ENCODE peak calls at places on chromosomes 12 and 14, in eight cellular contexts. Y is endodermal cell; A is nucleus accumbens; J is AG08396; T is AML-193; F is brain microvascular endothelial cell; H is stimulated activated CD4-positive, alpha-beta T cell treated with anti-CD3 and anti-CD28 coated beads, Interleukin-15, amount 100 ng/mL, for 48 hours; N is ACHN. Z is an unnamed sample.

GRCh38 chr14:89249296-89249565 is 167.8 kb downstream of the FOXN3 start:
- DNase-seq in Y (no peak), A (no peak), J (no peak), T (no peak), F (no peak), H (no peak), N (peak; percentile 56), Z (no peak)

GRCh38 chr12:32650508-32650907 is 28.6 kb upstream of the DNM1L start:
- DNase-seq in Y (no peak), A (no peak), J (no peak), T (no peak), F (no peak), H (no peak), N (no peak), Z (no peak)

GRCh38 chr14:34012978-34013713 is 62.3 kb upstream of the EGLN3 start:
- DNase-seq in Y (no peak), A (no peak), J (no peak), T (no peak), F (no peak), H (no peak), N (no peak), Z (no peak)

GRCh38 chr14:78982551-78982950 is 812.4 kb downstream of the NRXN3 start:
- DNase-seq in Y (no peak), A (no peak), J (no peak), T (no peak), F (no peak), H (no peak), N (no peak), Z (no peak)

GRCh38 chr12:65634626-65635331 is 189.5 kb upstream of the HMGA2 start:
- DNase-seq in Y (no peak), A (no peak), J (no peak), T (no peak), F (peak; percentile 85), H (no peak), N (peak; percentile 95), Z (peak; percentile 96)

GRCh38 chr14:39060818-39061437 is 42.1 kb downstream of the SEC23A start:
- DNase-seq in Y (no peak), A (no peak), J (no peak), T (no peak), F (no peak), H (no peak), N (no peak), Z (no peak)

GRCh38 chr14:93464271-93464670 is 33.5 kb downstream of the UNC79 start:
- DNase-seq in Y (no peak), A (no peak), J (no peak), T (no peak), F (no peak), H (no peak), N (no peak), Z (no peak)

GRCh38 chr14:104288272-104288671 is 149.9 kb downstream of the KIF26A start:
- DNase-seq in Y (peak; percentile 41), A (no peak), J (no peak), T (no peak), F (no peak), H (no peak), N (no peak), Z (no peak)

GRCh38 chr12:92546259-92546825 is 156.4 kb upstream of the PLEKHG7 start:
- DNase-seq in Y (no peak), A (no peak), J (no peak), T (no peak), F (no peak), H (no peak), N (no peak), Z (no peak)

GRCh38 chr12:87152841-87153528 is 876.2 kb downstream of the C12orf50 start:
- DNase-seq in Y (no peak), A (no peak), J (no peak), T (no peak), F (no peak), H (no peak), N (no peak), Z (no peak)

GRCh38 chr14:96863327-96863985 is 66.3 kb downstream of the VRK1 start:
- DNase-seq in Y (no peak), A (no peak), J (no peak), T (no peak), F (no peak), H (no peak), N (no peak), Z (no peak)

GRCh38 chr12:2957816-2958431 is 1.3 kb upstream of the TEAD4 start:
- DNase-seq in Y (no peak), A (no peak), J (no peak), T (no peak), F (peak; percentile 35), H (no peak), N (peak; percentile 30), Z (no peak)

GRCh38 chr12:68290126-68290525 is 36.7 kb upstream of the IL22 start:
- DNase-seq in Y (no peak), A (no peak), J (no peak), T (no peak), F (no peak), H (peak; percentile 24), N (no peak), Z (no peak)

GRCh38 chr12:57342207-57342691 is 88.6 kb downstream of the R3HDM2 start:
- DNase-seq in Y (peak; percentile 83), A (peak; percentile 37), J (peak; percentile 11), T (no peak), F (peak; percentile 28), H (no peak), N (no peak), Z (no peak)

GRCh38 chr12:102171951-102172350 is 25.7 kb downstream of the PMCH start:
- DNase-seq in Y (no peak), A (no peak), J (no peak), T (no peak), F (no peak), H (no peak), N (no peak), Z (no peak)

GRCh38 chr12:12661086-12661485 is 34.9 kb downstream of the GPR19 start:
- DNase-seq in Y (no peak), A (no peak), J (peak; percentile 63), T (no peak), F (peak; percentile 47), H (no peak), N (peak; percentile 69), Z (no peak)

GRCh38 chr12:56931474-56931978 is 2.7 kb downstream of the SDR9C7 start:
- DNase-seq in Y (no peak), A (no peak), J (no peak), T (peak; percentile 82), F (peak; percentile 8), H (no peak), N (peak; percentile 22), Z (no peak)

GRCh38 chr12:28237423-28237822 is 47.2 kb downstream of the CCDC91 start:
- DNase-seq in Y (peak; percentile 64), A (no peak), J (no peak), T (no peak), F (no peak), H (no peak), N (no peak), Z (no peak)

GRCh38 chr14:98941481-98941880 is 330.5 kb downstream of the BCL11B start:
- DNase-seq in Y (no peak), A (no peak), J (no peak), T (no peak), F (no peak), H (no peak), N (no peak), Z (no peak)

GRCh38 chr12:25701290-25701689 is 148.2 kb upstream of the LMNTD1 start:
- DNase-seq in Y (no peak), A (no peak), J (no peak), T (no peak), F (peak; percentile 93), H (no peak), N (peak; percentile 21), Z (peak; percentile 15)

GRCh38 chr12:41188841-41189394 is 798 bp downstream of the PDZRN4 start:
- DNase-seq in Y (peak; percentile 81), A (no peak), J (no peak), T (no peak), F (no peak), H (no peak), N (no peak), Z (no peak)

GRCh38 chr12:56900583-56900982 is 33.6 kb downstream of the SDR9C7 start:
- DNase-seq in Y (no peak), A (no peak), J (no peak), T (no peak), F (no peak), H (no peak), N (no peak), Z (peak; percentile 27)

GRCh38 chr12:102024765-102025164 is 37.0 kb downstream of the WASHC3 start:
- DNase-seq in Y (no peak), A (no peak), J (no peak), T (no peak), F (no peak), H (no peak), N (no peak), Z (no peak)

GRCh38 chr12:59834659-59835474 is 239.0 kb downstream of the SLC16A7 start:
- DNase-seq in Y (no peak), A (no peak), J (peak; percentile 11), T (peak; percentile 30), F (peak; percentile 31), H (no peak), N (peak; percentile 66), Z (peak; percentile 28)

GRCh38 chr12:119911147-119911546 is 34.0 kb upstream of the CIT start:
- DNase-seq in Y (no peak), A (no peak), J (peak; percentile 39), T (no peak), F (peak; percentile 18), H (no peak), N (no peak), Z (no peak)

GRCh38 chr14:55302770-55303472 is 31.7 kb downstream of the FBXO34 start:
- DNase-seq in Y (no peak), A (no peak), J (no peak), T (no peak), F (no peak), H (no peak), N (no peak), Z (no peak)

Z was measured in Caki2.